ENCODE peak calls at places on chromosomes 4 and X, in seven cellular contexts. Z, W, K, B, J, S and T are unnamed samples.

GRCh38 chrX:16552546-16552945 is 97.4 kb upstream of the S100G start:
- DNase-seq in W (no peak), Z (no peak), B (no peak), J (no peak), S (no peak), K (peak), T (peak)

GRCh38 chr4:26687728-26688127 is 103.8 kb downstream of the TBC1D19 start:
- DNase-seq in S (no peak), W (no peak), K (peak), J (no peak), B (peak), Z (no peak), T (no peak)

GRCh38 chr4:7398104-7398423 is 36.7 kb downstream of the PSAPL1 start:
- DNase-seq in W (peak), J (peak), B (no peak), K (peak), Z (peak), S (peak), T (peak)

GRCh38 chr4:16197842-16198241 is 28.4 kb downstream of the TAPT1 start:
- DNase-seq in B (no peak), K (no peak), W (no peak), Z (no peak), S (no peak), J (no peak), T (no peak)

GRCh38 chrX:29535212-29536162 is 679.9 kb upstream of the MAGEB2 start:
- DNase-seq in Z (no peak), J (no peak), S (no peak), W (no peak), B (no peak), K (peak), T (no peak)

GRCh38 chr4:139956436-139957107 is 197.4 kb downstream of the MAML3 start:
- DNase-seq in K (no peak), B (no peak), S (no peak), J (no peak), Z (no peak), W (no peak), T (no peak)

GRCh38 chr4:52051213-52051614 is at the start of gene SPATA18:
- DNase-seq in S (peak), B (no peak), J (no peak), Z (peak), W (peak), K (peak), T (no peak)

GRCh38 chr4:41160010-41160789 is 54.1 kb downstream of the APBB2 start:
- DNase-seq in J (peak), W (no peak), Z (no peak), B (peak), K (peak), S (peak), T (no peak)

GRCh38 chrX:10110984-10111363 is 45.8 kb upstream of the CLCN4 start:
- DNase-seq in Z (no peak), K (no peak), B (no peak), W (no peak), S (no peak), J (no peak), T (no peak)

GRCh38 chrX:10341309-10341708 is 184.5 kb downstream of the CLCN4 start:
- DNase-seq in Z (no peak), K (no peak), J (no peak), B (no peak), W (no peak), S (no peak), T (no peak)

GRCh38 chrX:18996536-18996935 is 12.6 kb upstream of the PHKA2 start:
- DNase-seq in J (no peak), W (no peak), K (no peak), Z (no peak), S (no peak), B (no peak), T (no peak)
- TF ChIP-seq CTCF in J (no peak), W (no peak), K (no peak), Z (no peak), S (no peak), B (no peak), T (no peak)

GRCh38 chr4:137610960-137611359 is 78.7 kb upstream of the PCDH18 start:
- DNase-seq in S (peak), K (peak), B (no peak), J (peak), Z (no peak), W (no peak), T (peak)
- TF ChIP-seq CTCF in S (peak), K (peak), B (peak), J (peak), Z (peak), W (no peak), T (peak)

GRCh38 chr4:164345756-164346155 is 408.2 kb upstream of the SMIM31 start:
- DNase-seq in J (no peak), S (no peak), K (no peak), W (no peak), B (no peak), Z (no peak), T (no peak)
- TF ChIP-seq CTCF in J (no peak), S (no peak), K (no peak), W (no peak), B (no peak), Z (no peak), T (no peak)

GRCh38 chrX:130995351-130995967 is 62.7 kb upstream of the ARHGAP36 start:
- DNase-seq in B (no peak), K (no peak), J (no peak), W (no peak), S (no peak), Z (no peak), T (no peak)

GRCh38 chrX:130999360-130999759 is 58.8 kb upstream of the ARHGAP36 start:
- DNase-seq in S (no peak), J (no peak), K (no peak), B (no peak), W (no peak), Z (no peak), T (no peak)

GRCh38 chrX:130990723-130991122 is 67.4 kb upstream of the ARHGAP36 start:
- DNase-seq in K (no peak), B (no peak), J (no peak), S (no peak), Z (no peak), W (no peak), T (no peak)

DNA sequence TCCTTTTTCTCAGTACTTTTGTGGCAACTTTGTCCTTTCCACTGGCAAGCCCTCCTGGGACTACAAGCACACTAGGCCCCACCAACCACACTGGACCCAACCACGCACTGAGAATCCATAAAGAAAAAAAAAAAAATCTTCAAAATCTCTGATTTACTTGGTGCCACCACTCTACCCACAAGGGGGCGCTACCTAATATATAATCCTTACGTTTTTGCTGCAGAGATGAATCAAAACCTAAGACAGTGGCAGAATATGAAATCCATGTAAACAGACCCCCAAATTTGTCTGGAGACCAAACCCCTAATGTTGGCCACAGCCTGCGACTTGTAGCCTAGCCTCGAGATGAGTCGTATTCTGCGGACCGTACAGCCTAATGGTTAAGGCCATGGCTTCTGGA is 63.5 kb upstream of the ARHGAP36 start:
- DNase-seq in Z (no peak), B (no peak), J (peak), W (no peak), K (peak), S (peak), T (peak)
- TF ChIP-seq CTCF in Z (no peak), B (peak), J (peak), W (peak), K (peak), S (peak), T (peak)

DNA sequence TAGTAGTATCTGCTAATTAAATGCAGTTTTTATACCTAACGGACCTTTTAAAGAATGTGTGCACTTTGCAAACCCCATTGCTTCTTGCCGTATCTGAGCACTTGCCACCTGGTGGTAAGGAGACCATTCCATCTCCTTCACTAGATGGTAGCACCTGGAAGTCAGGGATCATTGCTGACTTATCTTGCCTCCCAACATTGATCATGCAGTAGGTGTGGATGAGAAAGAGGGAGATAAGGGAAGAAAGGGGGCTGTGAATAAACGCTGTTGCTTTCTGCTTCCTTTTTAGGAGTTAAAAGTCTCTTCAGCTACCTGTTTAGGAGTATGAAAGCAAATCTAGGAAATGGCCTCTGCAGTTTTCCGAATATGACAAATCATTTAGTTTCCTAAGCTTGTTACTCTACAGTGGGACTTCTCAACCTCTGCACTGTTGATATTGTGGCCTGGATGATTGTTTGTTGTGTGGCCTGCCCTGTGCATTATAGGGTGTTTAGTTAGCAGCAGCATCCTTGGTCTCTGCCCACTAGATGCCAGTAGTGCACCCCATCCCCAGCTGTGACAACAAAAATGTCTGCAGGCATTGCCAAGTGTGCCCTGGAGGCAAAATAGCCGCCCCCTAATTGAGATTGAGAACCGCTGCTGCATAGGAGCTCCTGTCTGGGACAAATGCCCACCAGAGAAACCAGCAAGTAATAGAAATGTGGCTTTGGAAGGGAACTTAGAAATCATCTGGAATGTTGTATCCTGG is 38.8 kb downstream of the GAB1 start:
- DNase-seq in J (peak), W (peak), S (no peak), B (no peak), Z (peak), K (peak), T (peak)
- TF ChIP-seq CTCF in J (peak), W (peak), S (peak), B (peak), Z (peak), K (peak), T (peak)